ENCODE peak calls at places on chromosomes 6 and 20, in seven cellular contexts. V, Q, C, A, S, P and G are unnamed samples. For H3K4me1, the result is how much of the 10 kb centered on the place peaks cover.

GRCh38 chr6:13813011-13813410 is 1.3 kb downstream of the MCUR1 start:
- DNase-seq in S (no peak), P (no peak), Q (no peak), C (no peak), A (no peak), V (no peak), G (no peak)

GRCh38 chr6:151284012-151284411 is 44.2 kb downstream of the AKAP12 start:
- DNase-seq in P (no peak), C (no peak), S (no peak), A (no peak), V (no peak), Q (no peak), G (no peak)

GRCh38 chr6:139452176-139452876 is 77.9 kb upstream of the CITED2 start:
- DNase-seq in V (no peak), Q (no peak), S (no peak), C (no peak), A (no peak), P (no peak), G (no peak)

GRCh38 chr20:39897781-39898466 is 791.1 kb downstream of the MAFB start:
- DNase-seq in S (no peak), P (no peak), A (no peak), C (no peak), Q (no peak), V (no peak), G (no peak)

GRCh38 chr20:14691994-14692393 is 354.6 kb upstream of the FLRT3 start:
- DNase-seq in C (no peak), Q (no peak), S (no peak), A (no peak), V (no peak), P (no peak), G (no peak)

GRCh38 chr6:138235205-138235604 is 16.9 kb upstream of the PBOV1 start:
- DNase-seq in A (no peak), C (no peak), S (no peak), Q (no peak), P (no peak), V (no peak), G (no peak)

GRCh38 chr20:4898282-4898681 is 103.0 kb downstream of the SLC23A2 start:
- DNase-seq in P (no peak), V (no peak), C (peak), Q (no peak), S (no peak), A (no peak), G (no peak)

GRCh38 chr6:14841901-14842421 is 403.9 kb upstream of the JARID2 start:
- DNase-seq in P (no peak), C (no peak), A (no peak), V (no peak), S (no peak), Q (no peak), G (no peak)

GRCh38 chr20:54115172-54115854 is 44.9 kb upstream of the BCAS1 start:
- DNase-seq in P (no peak), C (no peak), V (no peak), A (no peak), S (no peak), Q (no peak), G (no peak)

GRCh38 chr6:143405381-143406154 is 44.9 kb downstream of the ADAT2 start:
- DNase-seq in S (no peak), Q (no peak), C (no peak), P (no peak), A (no peak), V (no peak), G (no peak)

GRCh38 chr20:38420232-38421085 is 14.7 kb downstream of the SNHG17 start:
- DNase-seq in S (no peak), A (no peak), Q (no peak), C (no peak), P (no peak), V (no peak), G (no peak)

GRCh38 chr20:9147553-9148024 is 78.7 kb downstream of the PLCB4 start:
- DNase-seq in A (no peak), Q (no peak), C (no peak), P (no peak), S (no peak), V (no peak), G (no peak)

GRCh38 chr6:158773581-158774449 is 45.4 kb downstream of the EZR start:
- DNase-seq in A (no peak), S (no peak), P (no peak), V (no peak), Q (no peak), C (no peak), G (no peak)

GRCh38 chr6:159654483-159655098 is 38.5 kb downstream of the SOD2 start:
- DNase-seq in P (peak), A (peak), V (peak), C (peak), Q (no peak), S (peak), G (peak)

GRCh38 chr6:95431637-95432228 is 145.6 kb upstream of the MANEA start:
- DNase-seq in S (no peak), P (peak), V (peak), C (peak), A (peak), Q (peak), G (peak)

GRCh38 chr20:16493486-16493885 is 79.8 kb downstream of the KIF16B start:
- DNase-seq in Q (no peak), S (no peak), A (no peak), C (no peak), P (no peak), V (no peak), G (no peak)

GRCh38 chr6:43773050-43773956 is 3.3 kb downstream of the VEGFA start:
- DNase-seq in A (peak), S (no peak), P (peak), Q (peak), V (peak), C (peak), G (no peak)

DNA sequence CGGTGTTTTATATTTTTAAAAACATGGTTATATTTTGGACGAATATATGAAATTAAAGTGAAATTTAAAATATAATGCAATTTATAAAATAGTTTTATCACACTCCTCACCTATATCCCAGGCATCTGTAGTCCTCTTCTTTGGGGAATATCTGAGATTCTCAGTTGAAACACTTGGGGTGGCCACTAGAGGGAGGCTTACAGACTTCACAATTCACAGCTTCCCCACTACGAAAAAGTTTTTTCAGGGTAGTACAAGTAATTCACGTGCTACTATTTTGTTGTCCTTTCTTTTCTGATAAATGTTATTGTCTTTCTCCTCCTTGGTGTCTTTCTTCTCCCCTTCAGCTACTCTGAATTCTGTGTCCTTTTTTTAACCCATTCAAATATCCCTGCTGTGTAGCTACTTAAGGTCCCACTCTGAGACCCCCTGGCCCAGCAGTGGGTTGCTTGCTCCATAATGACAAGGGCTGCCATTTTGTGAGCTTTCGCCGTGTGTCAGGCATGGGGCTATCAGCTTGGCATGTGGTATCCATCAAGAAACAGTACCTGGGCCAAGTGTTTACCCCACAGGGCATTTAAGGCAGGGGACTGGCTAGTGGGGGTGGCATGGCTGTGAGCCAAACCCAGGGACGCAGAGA is 43.6 kb upstream of the PHACTR3 start:
- DNase-seq in Q (no peak), V (peak), A (peak), P (peak), C (peak), S (no peak), G (no peak)
- TF ChIP-seq SIN3A in Q (no peak), V (no peak), A (no peak), P (no peak), C (no peak), S (no peak), G (no peak)

GRCh38 chr20:381581-382290 is 1.2 kb downstream of the TRIB3 start:
- DNase-seq in S (peak), C (peak), Q (peak), V (peak), A (peak), P (peak), G (no peak)
- H3K27ac ChIP-seq in S (peak), C (peak), Q (no peak), V (peak), A (peak), P (peak), G (peak)

GRCh38 chr6:31400467-31401289 is 2.7 kb upstream of the MICA start:
- DNase-seq in P (peak), V (no peak), Q (peak), S (no peak), C (peak), A (peak), G (no peak)

GRCh38 chr6:31401403-31401802 is 2.0 kb upstream of the MICA start:
- DNase-seq in C (peak), P (peak), A (no peak), Q (no peak), V (no peak), S (no peak), G (no peak)

GRCh38 chr6:31399589-31400466 is 3.6 kb upstream of the MICA start:
- DNase-seq in Q (peak), C (peak), P (peak), S (no peak), A (peak), V (peak), G (peak)

GRCh38 chr6:31403283-31403989 is at the start of gene MICA:
- DNase-seq in C (peak), A (peak), S (no peak), P (peak), V (peak), Q (peak), G (no peak)

DNA sequence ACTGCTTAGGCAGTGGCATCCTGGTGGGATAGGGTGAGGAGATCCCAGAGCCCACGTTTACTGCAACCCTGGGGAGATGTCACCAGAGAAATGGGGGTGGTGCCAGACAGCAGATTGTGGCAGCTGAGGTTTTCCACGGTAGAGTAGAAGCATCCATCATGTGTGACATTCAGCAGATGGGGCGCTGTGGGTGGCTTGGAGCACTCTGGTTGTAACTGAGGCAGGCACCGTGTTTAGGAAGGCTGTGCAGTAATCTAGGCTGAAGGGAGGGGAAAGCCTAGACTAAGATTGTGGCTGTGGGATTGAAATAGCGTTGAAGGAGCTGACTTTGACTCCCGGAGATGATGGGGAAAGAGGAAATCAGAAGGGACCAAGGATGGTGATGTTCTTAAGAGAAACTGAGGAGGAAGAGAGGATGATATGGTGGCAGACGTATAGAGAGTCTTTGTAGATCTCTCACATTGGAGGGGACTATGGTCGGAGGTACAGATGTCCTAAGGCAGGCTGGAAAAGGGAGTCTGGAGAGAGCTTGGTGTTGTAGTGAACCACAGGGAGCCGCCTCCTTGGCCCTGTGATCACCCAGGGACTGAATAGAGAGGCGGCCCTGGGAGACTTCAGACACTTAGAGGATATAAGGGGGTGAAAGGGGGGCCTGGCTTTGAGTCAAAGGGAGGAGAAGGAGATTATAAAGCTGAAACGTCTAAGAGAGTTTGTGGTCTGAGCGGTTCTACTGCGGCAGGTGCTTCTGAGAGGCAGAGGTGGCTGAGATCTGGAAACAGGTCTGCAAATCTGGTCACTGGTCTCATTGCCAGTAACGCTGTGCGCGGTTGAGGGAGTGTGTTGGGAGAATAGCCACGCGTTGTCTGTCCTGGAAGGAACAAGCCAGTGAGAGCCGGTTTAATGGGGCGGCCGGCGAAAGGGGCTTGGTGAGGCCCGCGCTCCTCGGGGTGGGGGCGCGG is 792 bp upstream of the MICA start:
- DNase-seq in V (no peak), P (no peak), A (no peak), Q (no peak), C (no peak), S (no peak), G (no peak)
- H3K4me1 ChIP-seq in V (under half), P (half or more), A (under half), Q (under half), C (under half), S (under half), G (under half)

GRCh38 chr6:51934098-51934497 is 153.3 kb downstream of the PKHD1 start:
- DNase-seq in A (peak), P (peak), Q (peak), V (peak), C (peak), S (no peak), G (no peak)
- TF ChIP-seq SIN3A in A (no peak), P (no peak), Q (no peak), V (no peak), C (no peak), S (no peak), G (no peak)